ENCODE peak calls at places on chromosomes 13 and 19, in five cellular contexts. F is thyroid gland, G is cardiac muscle cell, S is hepatocyte, L is psoas muscle. N is an unnamed sample.
A peak's percentile ranks its signal among the peaks of the same experiment; 100 is the strongest.

GRCh38 chr13:78468546-78469060 is 134.7 kb downstream of the POU4F1 start:
- DNase-seq in S (no peak), G (no peak), F (no peak), L (no peak), N (no peak)

GRCh38 chr19:19420570-19421301 is 15.3 kb downstream of the GATAD2A start:
- DNase-seq in F (no peak), S (no peak), G (no peak), L (no peak), N (no peak)

GRCh38 chr19:38213911-38214625 is 10.0 kb downstream of the DPF1 start:
- DNase-seq in L (no peak), S (no peak), G (no peak), F (peak; percentile 27), N (no peak)

GRCh38 chr19:57786906-57787305 is 17.4 kb downstream of the ZNF586 start:
- DNase-seq in L (no peak), F (no peak), S (no peak), G (no peak), N (no peak)

GRCh38 chr13:98451676-98452105 is 125.2 kb downstream of the STK24 start:
- DNase-seq in L (peak; percentile 75), G (no peak), S (no peak), F (peak; percentile 75), N (no peak)

GRCh38 chr13:32125221-32125621 is 93.6 kb downstream of the FRY start:
- DNase-seq in L (no peak), F (no peak), S (no peak), G (no peak), N (no peak)

GRCh38 chr13:95301135-95301946 is at the start of gene ABCC4:
- DNase-seq in G (peak; percentile 81), S (peak; percentile 90), L (peak; percentile 78), F (peak; percentile 69), N (peak; percentile 67)

GRCh38 chr13:113456116-113456702 is 2.9 kb upstream of the ADPRHL1 start:
- DNase-seq in S (no peak), L (peak; percentile 28), G (no peak), F (no peak), N (no peak)

GRCh38 chr19:50638576-50638975 is 1.1 kb downstream of the SYT3 start:
- DNase-seq in S (no peak), F (no peak), L (no peak), G (no peak), N (no peak)

GRCh38 chr19:34256835-34257558 is 2.6 kb downstream of the GARRE1 start:
- DNase-seq in L (no peak), S (no peak), G (no peak), F (no peak), N (no peak)

GRCh38 chr19:34259367-34259865 is 5.1 kb downstream of the GARRE1 start:
- DNase-seq in L (no peak), S (no peak), F (no peak), G (no peak), N (no peak)

GRCh38 chr19:34254552-34255432 is at the start of gene GARRE1:
- DNase-seq in L (peak; percentile 71), G (peak; percentile 70), F (peak; percentile 91), S (peak; percentile 75), N (no peak)

GRCh38 chr19:34255546-34255945 is 1.2 kb downstream of the GARRE1 start:
- DNase-seq in F (no peak), L (no peak), S (no peak), G (no peak), N (no peak)

DNA sequence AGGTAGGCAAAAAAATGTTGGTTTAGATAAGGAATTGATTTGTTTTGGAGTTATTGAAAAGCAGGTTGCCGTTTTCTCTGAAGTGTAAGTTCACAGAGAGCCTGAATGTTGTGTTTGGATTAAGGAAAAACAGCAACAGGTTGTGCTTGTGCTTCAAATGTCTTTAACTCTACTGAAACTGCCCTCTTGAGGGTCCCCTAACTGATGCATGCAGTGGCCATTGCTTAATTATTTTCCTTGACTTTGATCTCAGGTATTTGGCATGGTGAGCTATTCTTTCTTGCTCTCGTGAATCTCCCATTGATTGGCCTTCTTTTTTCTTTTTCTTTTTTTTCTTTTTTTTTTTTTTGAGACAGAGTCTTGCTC is 3.2 kb downstream of the GARRE1 start:
- DNase-seq in S (no peak), G (no peak), F (no peak), L (no peak), N (no peak)
- H3K27ac ChIP-seq in S (no peak overlapping the region), G (no peak overlapping the region), F (no peak overlapping the region), L (peak overlapping the region; percentile 100), N (no peak overlapping the region)

GRCh38 chr19:15810335-15810734 is 5.1 kb downstream of the OR10H1 start:
- DNase-seq in S (no peak), G (no peak), F (no peak), L (no peak), N (no peak)
- H3K4me3 ChIP-seq in S (no peak overlapping the region), G (no peak overlapping the region), F (no peak overlapping the region), L (no peak overlapping the region), N (no peak overlapping the region)

DNA sequence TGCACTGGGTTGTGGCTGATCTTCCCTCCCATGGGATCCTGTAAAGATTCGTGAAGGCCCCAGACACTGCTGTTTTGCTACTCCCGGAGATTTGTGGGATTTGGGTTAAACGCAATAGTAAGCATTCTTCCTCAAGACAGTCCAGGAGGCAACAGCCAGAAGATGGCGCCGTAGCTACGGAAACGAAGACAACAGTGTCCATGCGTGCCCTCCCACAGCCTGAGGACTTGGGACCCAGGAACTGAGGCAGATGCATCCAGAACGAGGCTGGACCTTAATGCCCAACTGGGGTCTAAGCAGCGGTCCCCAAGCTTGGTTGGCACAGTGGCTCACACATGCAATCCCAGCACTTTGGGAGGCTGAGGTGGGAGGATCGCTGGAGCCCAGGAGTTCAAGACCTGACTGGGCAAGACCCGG is 57.6 kb upstream of the ZNF507 start:
- DNase-seq in L (peak; percentile 84), F (peak; percentile 45), G (peak; percentile 70), S (peak; percentile 81), N (peak; percentile 37)
- TF ChIP-seq CTCF in L (peak; percentile 29), F (peak; percentile 41), G (peak; percentile 70), S (peak; percentile 68), N (no peak)

GRCh38 chr19:3986260-3987041 is 1.2 kb upstream of the EEF2 start:
- DNase-seq in F (peak; percentile 83), L (no peak), G (peak; percentile 78), S (peak; percentile 85), N (peak; percentile 53)

GRCh38 chr19:3990815-3991117 is 5.5 kb upstream of the EEF2 start:
- DNase-seq in S (no peak), L (no peak), F (no peak), G (no peak), N (no peak)

GRCh38 chr19:3984908-3985642 is at the start of gene EEF2:
- DNase-seq in L (peak; percentile 96), F (peak; percentile 86), G (peak; percentile 94), S (peak; percentile 96), N (peak; percentile 89)

GRCh38 chr19:3985643-3986259 is 488 bp upstream of the EEF2 start:
- DNase-seq in G (no peak), S (no peak), F (no peak), L (no peak), N (no peak)

DNA sequence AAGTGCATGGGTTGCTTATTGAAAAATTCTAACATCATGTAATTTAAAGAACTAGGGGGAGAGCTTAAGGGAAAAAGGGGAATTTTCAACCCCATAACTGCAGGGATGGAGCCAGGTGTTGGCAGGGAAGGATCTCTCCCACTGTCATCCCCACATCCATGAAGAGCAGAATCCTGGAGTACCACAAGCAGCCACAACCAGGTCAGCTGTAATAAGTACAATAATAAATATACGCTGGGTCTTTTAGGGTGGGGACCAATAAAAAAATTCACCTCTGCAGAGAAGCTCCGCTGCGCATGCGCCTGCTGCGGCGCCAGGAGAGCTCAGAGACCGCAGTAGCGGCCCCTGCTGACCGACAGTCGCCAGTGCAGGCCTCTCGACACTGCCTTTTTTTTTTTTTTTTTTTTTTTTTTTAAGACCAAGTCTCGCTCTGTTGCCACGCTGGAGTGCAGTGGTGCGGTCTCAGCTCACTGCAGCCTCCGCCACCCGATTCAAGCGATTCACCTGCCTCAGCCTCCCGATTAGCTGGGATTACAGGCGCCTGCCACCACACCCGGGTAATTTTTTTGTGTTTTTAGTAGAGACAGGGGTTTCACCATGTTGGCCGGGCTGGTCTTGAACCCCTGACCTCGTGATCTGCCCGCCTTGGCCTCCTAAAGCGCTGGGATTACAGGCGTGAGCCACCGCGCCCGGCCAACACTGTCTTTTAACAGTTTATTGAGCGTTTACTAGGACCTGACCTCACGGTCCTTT is 2.5 kb upstream of the EEF2 start:
- DNase-seq in L (peak; percentile 95), F (peak; percentile 89), G (peak; percentile 91), S (peak; percentile 94), N (peak; percentile 83)
- H3K27ac ChIP-seq in L (peak overlapping the region; percentile 41), F (peak overlapping the region; percentile 67), G (no peak overlapping the region), S (no peak overlapping the region), N (no peak overlapping the region)

DNA sequence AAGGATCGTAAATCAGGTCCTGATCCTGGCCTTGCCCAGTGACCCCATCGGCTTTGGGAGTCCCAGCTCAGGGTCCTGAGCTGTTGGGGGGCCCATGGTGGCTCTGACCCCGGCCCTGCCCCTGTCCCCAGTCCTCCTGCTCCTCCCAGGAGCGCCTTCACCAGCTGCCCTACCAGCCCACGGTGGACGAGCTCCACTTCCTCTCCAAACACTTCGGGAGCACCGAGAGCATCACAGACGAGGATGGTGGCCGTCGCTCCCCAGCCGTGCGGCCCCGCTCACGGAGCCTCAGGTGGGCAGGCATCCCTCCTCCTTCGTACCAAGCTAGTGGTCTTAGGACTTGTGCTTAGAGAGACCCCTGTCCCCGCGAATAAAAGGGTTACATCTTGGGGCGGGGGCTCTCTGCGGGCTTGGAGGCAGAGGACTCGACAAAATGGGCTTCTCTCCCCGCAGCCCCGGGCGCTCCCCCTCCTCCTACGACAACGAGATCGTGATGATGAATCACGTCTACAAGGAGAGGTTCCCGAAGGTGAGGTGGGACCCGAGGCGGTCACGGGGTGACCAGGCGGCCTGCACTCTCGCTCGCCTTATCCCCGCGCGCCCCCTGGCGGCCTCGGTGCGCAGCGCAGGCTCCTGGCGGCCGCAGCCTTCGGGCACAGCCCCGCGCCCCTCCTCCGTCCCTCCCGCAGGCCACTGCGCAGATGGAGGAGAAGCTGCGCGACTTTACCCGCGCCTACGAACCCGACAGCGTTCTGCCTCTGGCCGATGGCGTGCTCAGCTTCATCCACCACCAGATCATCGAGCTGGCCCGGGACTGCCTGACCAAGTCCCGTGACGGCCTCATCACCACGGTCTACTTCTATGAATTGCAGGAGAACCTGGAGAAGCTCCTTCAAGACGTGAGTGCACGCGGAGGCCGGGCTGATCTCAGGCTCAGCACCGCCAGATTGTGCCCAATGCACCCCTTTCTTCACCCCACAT is 9.1 kb downstream of the MAST1 start:
- DNase-seq in S (peak; percentile 93), F (peak; percentile 87), G (peak; percentile 86), L (peak; percentile 93), N (peak; percentile 84)
- H3K4me3 ChIP-seq in S (no peak overlapping the region), F (no peak overlapping the region), G (no peak overlapping the region), L (peak overlapping the region; percentile 47), N (no peak overlapping the region)

DNA sequence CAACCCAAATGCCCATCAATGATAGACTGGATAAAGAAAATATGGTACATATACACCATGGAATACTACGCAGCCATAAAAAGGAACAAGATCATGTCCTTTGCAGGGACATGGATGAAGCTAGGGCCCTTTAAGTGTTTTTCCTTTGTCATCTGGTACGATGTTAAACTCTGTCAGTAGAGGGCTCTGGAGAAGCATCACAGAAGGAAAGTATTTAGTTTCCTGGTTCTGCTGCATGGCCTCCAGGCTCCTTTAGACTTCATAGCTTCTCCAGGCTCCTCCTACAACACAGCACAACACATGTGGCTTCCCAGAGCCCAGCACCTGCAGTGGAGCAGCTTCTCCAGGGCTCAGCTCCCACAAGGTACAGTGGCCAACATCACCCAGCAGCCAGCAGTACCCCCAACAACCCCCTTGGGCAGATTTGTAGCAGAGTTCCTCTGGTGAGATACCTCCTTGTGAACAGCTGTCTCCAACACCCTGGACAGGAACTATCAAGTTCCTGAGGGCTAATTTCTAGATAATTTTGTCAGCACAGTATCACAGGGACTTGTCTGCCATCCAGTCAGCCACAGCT is 63.4 kb downstream of the KCTD12 start:
- DNase-seq in S (no peak), F (no peak), L (no peak), G (no peak), N (no peak)
- TF ChIP-seq CTCF in S (peak; percentile 25), F (peak; percentile 10), L (no peak), G (peak; percentile 33), N (no peak)

N was measured in lung.